ENCODE peak calls at places on chromosomes 3 and 15, in nine cellular contexts. T is HCT116, O is sigmoid colon, G is uterus, P is transverse colon, I is cardiac fibroblast, A is IMR-90, X is epithelial cell of esophagus, F is AG09309. Z is an unnamed sample.

GRCh38 chr15:40845511-40846284 is 1.9 kb downstream of the SPINT1 start:
- DNase-seq in X (peak), G (no peak), O (no peak), P (peak), A (no peak), T (no peak), I (no peak), F (no peak), Z (no peak)

GRCh38 chr3:101567528-101568317 is 6.1 kb downstream of the TRMT10C start:
- DNase-seq in F (no peak), A (peak), T (no peak), G (no peak), P (no peak), O (no peak), I (no peak), X (no peak), Z (peak)

GRCh38 chr3:148736086-148736485 is 38.4 kb downstream of the AGTR1 start:
- DNase-seq in O (no peak), G (no peak), A (no peak), I (no peak), F (no peak), P (no peak), X (no peak), T (no peak), Z (no peak)

GRCh38 chr3:185400340-185400667 is 37.4 kb downstream of the MAP3K13 start:
- DNase-seq in X (peak), I (no peak), A (peak), P (no peak), G (no peak), O (no peak), T (no peak), F (no peak), Z (peak)

GRCh38 chr15:96038650-96039049 is 291.9 kb upstream of the NR2F2 start:
- DNase-seq in O (no peak), I (no peak), A (peak), G (no peak), F (no peak), T (no peak), X (no peak), P (no peak), Z (no peak)

GRCh38 chr3:166837535-166837934 is 542.6 kb downstream of the ZBBX start:
- DNase-seq in F (no peak), I (no peak), O (no peak), G (no peak), P (no peak), A (no peak), X (peak), T (peak), Z (no peak)

GRCh38 chr3:151308089-151308488 is 8.5 kb downstream of the GPR87 start:
- DNase-seq in O (no peak), A (peak), X (peak), F (no peak), I (no peak), P (no peak), T (no peak), G (no peak), Z (peak)

GRCh38 chr3:56942523-56942922 is 117.9 kb upstream of the SPATA12 start:
- DNase-seq in I (no peak), P (no peak), F (no peak), O (no peak), X (no peak), A (no peak), T (no peak), G (no peak), Z (no peak)

GRCh38 chr3:68448510-68449383 is 483.6 kb downstream of the TAFA4 start:
- DNase-seq in T (no peak), O (no peak), A (no peak), G (no peak), I (no peak), F (no peak), X (no peak), P (no peak), Z (no peak)

GRCh38 chr3:72618739-72619138 is 229.5 kb downstream of the SHQ1 start:
- DNase-seq in G (no peak), P (no peak), X (no peak), A (no peak), I (no peak), F (no peak), O (no peak), T (no peak), Z (no peak)

GRCh38 chr3:144324061-144324460 is 352.4 kb downstream of the DIPK2A start:
- DNase-seq in F (no peak), P (no peak), X (peak), A (no peak), G (no peak), I (no peak), T (no peak), O (no peak), Z (no peak)

GRCh38 chr3:46087871-46088270 is 60.6 kb upstream of the XCR1 start:
- DNase-seq in G (no peak), X (no peak), I (peak), T (no peak), P (no peak), O (no peak), F (no peak), A (peak), Z (peak)
- TF ChIP-seq CTCF in G (peak), X (peak), I (peak), T (no peak), P (no peak), O (no peak), F (peak), A (peak), Z (peak)

DNA sequence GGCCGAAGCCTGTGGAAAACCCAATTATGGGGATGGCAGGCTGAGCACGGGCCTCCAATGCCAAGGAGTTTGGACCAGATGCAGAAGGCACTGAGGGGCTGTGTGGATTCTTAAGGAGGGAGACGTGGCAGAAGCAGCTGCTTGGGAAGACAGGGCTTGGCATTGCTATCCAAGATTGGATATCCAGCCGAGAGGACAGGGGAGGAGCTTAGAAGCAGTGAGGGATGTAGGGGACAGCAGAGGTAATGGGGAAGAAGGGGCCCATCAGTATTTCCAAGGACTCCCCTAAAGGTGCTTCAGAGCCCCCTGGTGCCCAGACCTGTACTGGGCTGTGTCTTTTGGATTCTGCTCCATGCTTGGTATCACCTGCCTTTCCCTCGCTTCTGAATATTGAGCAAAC is 112.8 kb upstream of the TLE3 start:
- DNase-seq in T (no peak), I (no peak), X (no peak), O (no peak), G (no peak), A (no peak), F (no peak), P (no peak), Z (no peak)
- TF ChIP-seq CTCF in T (peak), I (peak), X (no peak), O (no peak), G (no peak), A (no peak), F (no peak), P (no peak), Z (no peak)

DNA sequence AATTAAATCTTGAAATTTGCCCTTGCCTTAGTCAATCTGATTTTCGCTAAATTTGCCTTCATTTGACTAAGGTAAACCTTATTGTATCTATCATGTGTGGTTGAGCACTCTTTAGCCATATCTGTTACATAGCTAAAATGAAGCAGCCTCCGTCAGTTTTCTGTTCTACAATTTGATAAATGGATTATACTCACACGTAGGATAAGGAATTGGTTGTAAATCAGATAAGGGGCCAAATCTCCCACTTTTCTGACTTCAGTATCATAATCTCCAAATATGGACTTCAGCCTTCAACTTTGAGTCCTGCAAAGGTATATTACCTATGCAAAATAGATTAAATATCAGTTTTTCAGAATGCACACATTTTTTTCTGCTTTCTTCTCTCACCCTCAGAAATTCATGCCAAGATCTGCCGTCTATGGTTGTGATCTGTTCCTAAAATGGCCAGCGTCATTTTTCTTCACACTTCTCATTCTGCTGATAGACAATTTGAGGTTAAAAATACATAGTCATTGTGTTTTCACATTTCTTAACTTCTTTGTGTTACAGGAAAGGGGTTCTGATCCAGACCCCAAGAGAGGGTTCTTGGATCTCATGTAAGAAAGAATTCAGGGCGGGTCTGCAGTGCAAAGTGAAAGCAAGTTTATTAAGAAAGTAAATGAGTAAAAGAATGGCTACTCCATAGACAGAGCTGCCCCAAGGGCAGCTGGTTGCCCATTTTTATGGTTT is 36.9 kb downstream of the RAB8B start:
- DNase-seq in O (no peak), A (no peak), G (no peak), F (no peak), T (no peak), P (no peak), X (no peak), I (no peak), Z (no peak)
- TF ChIP-seq CTCF in O (no peak), A (no peak), G (no peak), F (no peak), T (no peak), P (no peak), X (no peak), I (no peak), Z (no peak)

DNA sequence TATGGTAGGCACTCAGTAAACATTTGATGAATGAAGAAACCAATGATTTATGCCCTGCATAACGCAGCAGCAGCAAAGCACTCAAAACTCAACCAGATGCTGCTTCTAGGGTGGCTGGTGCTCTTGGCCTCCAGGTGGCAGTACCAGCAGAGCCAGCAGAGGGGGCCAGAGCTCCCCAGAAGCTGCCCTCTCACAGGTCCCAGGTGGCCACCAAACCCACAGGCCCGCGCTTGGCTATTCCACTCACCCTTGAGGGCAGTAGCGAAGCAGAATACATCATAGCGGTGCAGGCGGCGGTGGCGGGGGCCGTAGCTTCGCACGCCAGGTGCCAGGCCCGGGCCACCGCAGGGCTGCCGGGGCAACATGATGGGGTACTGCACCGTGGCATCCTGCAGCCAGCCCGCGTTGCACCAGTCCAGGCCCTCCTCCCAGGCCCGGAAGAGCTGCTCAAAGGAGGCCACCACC is 16.6 kb downstream of the HAPLN3 start:
- DNase-seq in F (no peak), G (no peak), A (peak), P (peak), T (no peak), X (peak), I (peak), O (no peak), Z (peak)
- TF ChIP-seq CTCF in F (peak), G (peak), A (peak), P (peak), T (peak), X (peak), I (peak), O (no peak), Z (peak)

GRCh38 chr15:81278306-81279029 is 45.5 kb downstream of the STARD5 start:
- DNase-seq in G (no peak), I (no peak), X (no peak), F (no peak), P (no peak), A (no peak), O (no peak), T (no peak), Z (no peak)

GRCh38 chr15:81280086-81280485 is 43.9 kb downstream of the STARD5 start:
- DNase-seq in F (no peak), P (no peak), X (no peak), I (no peak), G (no peak), O (no peak), A (no peak), T (no peak), Z (no peak)

GRCh38 chr15:81281176-81281735 is 42.7 kb downstream of the STARD5 start:
- DNase-seq in F (no peak), T (no peak), I (no peak), G (no peak), O (no peak), A (no peak), P (no peak), X (no peak), Z (no peak)

GRCh38 chr15:81280696-81281095 is 43.2 kb downstream of the STARD5 start:
- DNase-seq in O (no peak), A (no peak), T (no peak), P (peak), X (peak), F (no peak), G (no peak), I (no peak), Z (no peak)

GRCh38 chr15:81279621-81280051 is 44.3 kb downstream of the STARD5 start:
- DNase-seq in O (no peak), T (no peak), A (no peak), G (no peak), I (peak), F (no peak), X (no peak), P (no peak), Z (peak)
- TF ChIP-seq CTCF in O (no peak), T (no peak), A (no peak), G (no peak), I (no peak), F (no peak), X (no peak), P (no peak), Z (no peak)

Z was measured in HFFc6.